ENCODE peak calls at places on chromosomes 2 and 18, in five cellular contexts. J is suprapubic skin, G is BE2C, R is uterus, Z is kidney epithelial cell. T is an unnamed sample. For H3K36me3, the result is how much of the 10 kb centered on the place peaks cover.

GRCh38 chr18:55485666-55486065 is 102.3 kb downstream of the TCF4 start:
- DNase-seq in J (no peak), G (no peak), R (no peak), Z (no peak), T (no peak)

GRCh38 chr2:239926587-239927234 is 98.4 kb downstream of the NDUFA10 start:
- DNase-seq in J (peak), G (peak), R (no peak), Z (no peak), T (no peak)

GRCh38 chr18:44682181-44682870 is 1.6 kb downstream of the SETBP1 start:
- DNase-seq in J (no peak), G (no peak), R (peak), Z (no peak), T (peak)

GRCh38 chr18:44887227-44887631 is 206.5 kb downstream of the SETBP1 start:
- DNase-seq in J (no peak), G (no peak), R (no peak), Z (peak), T (no peak)

GRCh38 chr18:45518770-45519169 is 96.5 kb upstream of the SLC14A2 start:
- DNase-seq in J (no peak), G (no peak), R (no peak), Z (no peak), T (no peak)

GRCh38 chr2:37566517-37566961 is 104.9 kb downstream of the CDC42EP3 start:
- DNase-seq in J (no peak), G (peak), R (no peak), Z (no peak), T (no peak)

GRCh38 chr2:65334714-65335113 is 97.7 kb downstream of the SPRED2 start:
- DNase-seq in J (no peak), G (no peak), R (no peak), Z (no peak), T (no peak)

GRCh38 chr18:80067321-80067720 is 33.1 kb downstream of the RBFA start:
- DNase-seq in J (no peak), G (no peak), R (no peak), Z (no peak), T (no peak)

GRCh38 chr2:61811821-61812220 is 42.0 kb downstream of the FAM161A start:
- DNase-seq in J (no peak), G (no peak), R (no peak), Z (no peak), T (no peak)

GRCh38 chr18:45110577-45111506 is 430.2 kb downstream of the SETBP1 start:
- DNase-seq in J (peak), G (no peak), R (peak), Z (no peak), T (peak)

GRCh38 chr2:67389286-67389685 is 7.8 kb upstream of the ETAA1 start:
- DNase-seq in J (no peak), G (no peak), R (no peak), Z (no peak), T (no peak)
- H3K4me3 ChIP-seq in J (no peak), G (no peak), R (no peak), Z (no peak), T (no peak)

DNA sequence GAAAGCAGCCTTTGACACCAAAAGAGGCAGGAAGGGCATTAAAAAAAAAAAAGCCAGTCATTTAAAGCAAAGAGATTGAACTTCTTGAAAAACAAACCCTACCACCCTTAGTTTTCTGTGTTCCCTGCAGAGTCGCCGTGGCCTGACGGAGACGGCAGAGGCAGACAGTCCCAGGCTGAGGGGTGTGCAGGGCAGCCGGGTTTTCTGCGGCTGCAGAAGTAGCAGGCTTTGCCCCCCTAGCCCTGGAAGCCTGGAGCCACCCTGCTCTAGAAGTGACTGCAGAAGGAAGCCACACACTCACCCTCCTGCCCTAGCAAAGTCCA is 2.8 kb downstream of the INPP5D start:
- DNase-seq in J (peak), G (no peak), R (no peak), Z (no peak), T (no peak)
- H3K36me3 ChIP-seq in J (under half), G (under half), R (under half), Z (under half), T (under half)

DNA sequence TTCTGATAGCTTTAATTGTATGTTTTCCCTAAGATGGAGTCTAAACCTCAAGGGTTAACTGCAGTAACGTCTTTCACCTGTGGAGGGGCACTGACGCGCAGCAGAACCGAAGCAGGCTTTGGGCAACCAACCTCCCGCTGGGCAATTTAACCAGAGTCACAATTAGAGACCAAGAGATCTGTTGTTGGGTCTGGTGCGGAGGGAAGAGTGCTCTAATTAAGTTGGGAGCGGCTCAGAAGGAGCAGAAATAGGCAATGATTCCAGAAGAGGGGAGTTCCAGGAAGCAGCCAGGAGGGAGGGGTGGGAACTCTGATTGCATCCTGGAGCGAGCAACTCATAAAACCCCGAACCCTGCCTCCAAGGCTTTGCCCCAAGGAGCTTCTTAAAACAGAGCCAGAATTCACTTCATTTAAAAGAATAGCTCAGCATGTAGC is 245.8 kb downstream of the PAX3 start:
- DNase-seq in J (no peak), G (peak), R (no peak), Z (no peak), T (no peak)
- TF ChIP-seq CTCF in J (peak), G (peak), R (no peak), Z (peak), T (no peak)

DNA sequence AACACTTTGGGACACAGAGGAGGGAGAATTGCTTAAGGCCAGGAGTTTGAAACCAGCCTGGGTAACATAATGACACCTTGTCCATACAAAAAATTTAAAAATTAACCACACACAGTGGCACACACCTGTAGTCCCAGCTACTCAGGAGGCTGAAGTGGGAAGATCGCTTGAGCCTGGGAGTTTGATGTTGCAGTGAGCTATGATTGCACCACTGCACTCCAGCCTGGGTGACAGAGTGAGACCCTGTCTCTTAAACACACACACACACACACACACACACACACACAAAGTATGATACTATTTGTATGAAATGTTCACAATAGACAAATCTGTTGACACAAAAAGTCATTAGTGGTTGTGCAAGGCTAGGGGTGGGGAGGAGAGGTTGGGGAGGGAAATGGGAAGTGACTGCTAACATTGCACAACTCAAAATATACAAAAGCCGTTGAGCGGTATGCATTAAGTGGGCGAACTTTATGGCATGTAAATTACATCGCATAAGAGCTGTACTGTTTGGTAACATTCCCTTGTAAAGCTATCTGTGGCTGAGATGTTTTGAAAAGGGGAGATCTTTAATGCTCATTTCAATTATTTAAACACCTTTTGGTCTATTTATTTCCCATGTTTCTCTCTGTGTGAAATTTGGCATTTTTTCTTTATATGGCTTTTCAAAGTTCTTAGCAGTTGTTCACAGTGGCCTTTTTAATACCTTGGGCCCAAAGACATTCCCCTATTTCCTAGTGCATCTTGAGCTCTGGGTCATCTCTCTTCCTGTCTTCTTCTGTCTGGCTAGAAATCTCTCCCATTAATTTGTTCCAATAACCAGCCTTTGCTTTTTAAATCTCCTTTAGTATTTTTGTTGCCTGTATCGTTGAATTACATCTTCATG is 58.9 kb upstream of the ZNF516 start:
- DNase-seq in J (no peak), G (no peak), R (no peak), Z (no peak), T (peak)
- H3K4me3 ChIP-seq in J (no peak), G (no peak), R (no peak), Z (no peak), T (no peak)

GRCh38 chr18:2590303-2590702 is 18.9 kb downstream of the NDC80 start:
- DNase-seq in J (no peak), G (no peak), R (no peak), Z (no peak), T (no peak)
- H3K36me3 ChIP-seq in J (under half), G (under half), R (under half), Z (under half), T (under half)

DNA sequence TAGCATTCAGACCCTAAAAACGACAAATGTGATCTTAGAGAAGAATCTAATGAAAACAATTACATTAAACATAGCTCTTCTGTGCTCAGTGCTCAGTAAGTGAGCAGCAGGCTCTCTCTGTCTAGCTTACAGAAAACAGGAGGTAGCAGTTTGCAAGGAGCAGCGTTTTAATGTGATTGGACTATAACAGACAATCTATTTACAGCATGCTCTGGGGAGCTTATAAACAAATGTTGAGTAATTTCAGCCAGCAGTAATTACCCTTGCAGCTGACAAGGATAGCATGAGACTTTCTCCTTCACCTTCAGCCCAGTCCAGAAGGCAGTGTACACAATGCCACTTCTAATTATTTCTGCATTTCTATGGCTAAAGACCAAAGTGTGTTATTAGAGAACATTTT is 270.4 kb downstream of the FIGN start:
- DNase-seq in J (no peak), G (no peak), R (no peak), Z (no peak), T (no peak)
- TF ChIP-seq CTCF in J (no peak), G (no peak), R (no peak), Z (no peak), T (no peak)

DNA sequence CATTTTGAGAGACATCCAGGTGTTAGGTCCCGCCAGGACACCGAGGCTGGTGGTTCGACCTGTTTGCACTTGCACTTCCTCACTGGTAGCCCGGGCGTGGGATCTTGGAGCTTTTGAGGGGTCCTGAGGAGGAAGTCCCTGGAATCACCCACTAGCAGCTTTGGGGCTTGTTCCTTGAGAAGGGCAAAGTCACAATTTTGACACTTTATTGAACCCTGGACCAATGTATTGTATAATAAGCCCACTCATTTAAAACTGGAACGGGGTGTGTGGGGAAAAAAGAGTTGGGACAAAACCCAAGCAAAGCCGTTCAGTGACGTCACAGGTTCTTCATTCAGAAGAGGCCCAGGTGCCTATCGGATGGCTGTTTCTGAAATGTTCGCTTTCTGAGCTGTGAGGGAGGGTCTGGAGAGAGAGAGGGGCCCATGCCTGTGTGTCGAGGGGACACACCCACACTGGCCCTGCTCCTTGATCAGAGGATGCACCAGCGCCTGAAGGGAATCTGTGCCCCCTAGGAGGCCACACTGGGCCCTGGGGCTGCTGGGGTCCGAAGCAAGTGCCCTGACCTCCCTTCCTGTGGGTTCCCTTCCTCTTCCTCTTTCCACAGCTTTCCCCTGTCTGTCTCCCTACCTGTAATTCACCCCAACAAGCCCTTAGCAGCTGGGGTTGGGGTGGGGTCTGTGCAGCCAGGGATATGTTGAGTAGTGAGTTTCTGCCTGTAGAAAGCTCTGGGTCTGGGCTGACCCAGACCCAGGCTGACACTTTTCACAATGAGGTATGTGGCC is 2.6 kb downstream of the LPIN1 start:
- DNase-seq in J (no peak), G (no peak), R (no peak), Z (no peak), T (no peak)
- H3K4me3 ChIP-seq in J (peak), G (peak), R (no peak), Z (no peak), T (no peak)

GRCh38 chr2:55235724-55236538 is 3.4 kb downstream of the RPS27A start:
- DNase-seq in J (no peak), G (no peak), R (no peak), Z (no peak), T (no peak)

GRCh38 chr2:55242617-55243016 is 10.1 kb downstream of the RPS27A start:
- DNase-seq in J (no peak), G (no peak), R (no peak), Z (no peak), T (no peak)

GRCh38 chr2:55236992-55237543 is 4.6 kb downstream of the RPS27A start:
- DNase-seq in J (no peak), G (no peak), R (no peak), Z (no peak), T (no peak)

GRCh38 chr2:55245411-55245810 is 12.9 kb downstream of the RPS27A start:
- DNase-seq in J (no peak), G (no peak), R (no peak), Z (no peak), T (no peak)

DNA sequence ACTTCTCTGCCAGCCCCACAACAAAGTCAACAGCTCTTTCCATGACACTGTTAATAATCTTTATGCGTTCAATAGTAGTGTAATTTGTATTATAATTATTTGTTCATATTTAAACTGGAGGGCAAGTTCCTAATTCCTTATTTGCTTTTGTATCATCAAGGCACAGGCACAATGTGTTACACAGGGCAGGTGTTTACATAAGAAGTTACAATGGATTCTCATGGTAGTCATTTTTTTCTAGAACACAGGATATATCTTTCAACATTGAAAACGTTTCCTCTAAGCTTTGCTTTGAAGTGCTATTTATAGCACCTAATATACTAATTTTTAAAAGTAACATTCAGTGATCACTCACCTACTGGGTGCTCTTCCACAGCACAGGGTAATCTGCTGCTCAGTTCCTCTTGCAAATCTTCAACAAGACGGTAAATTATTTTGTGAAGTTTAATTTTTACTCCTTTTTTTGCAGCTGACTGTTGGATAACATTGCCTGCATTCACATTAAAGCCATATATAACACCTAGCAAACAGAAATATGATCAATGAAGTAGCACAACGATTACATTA is 7.3 kb downstream of the RPS27A start:
- DNase-seq in J (no peak), G (no peak), R (no peak), Z (no peak), T (no peak)
- H3K36me3 ChIP-seq in J (half or more), G (under half), R (under half), Z (under half), T (under half)

DNA sequence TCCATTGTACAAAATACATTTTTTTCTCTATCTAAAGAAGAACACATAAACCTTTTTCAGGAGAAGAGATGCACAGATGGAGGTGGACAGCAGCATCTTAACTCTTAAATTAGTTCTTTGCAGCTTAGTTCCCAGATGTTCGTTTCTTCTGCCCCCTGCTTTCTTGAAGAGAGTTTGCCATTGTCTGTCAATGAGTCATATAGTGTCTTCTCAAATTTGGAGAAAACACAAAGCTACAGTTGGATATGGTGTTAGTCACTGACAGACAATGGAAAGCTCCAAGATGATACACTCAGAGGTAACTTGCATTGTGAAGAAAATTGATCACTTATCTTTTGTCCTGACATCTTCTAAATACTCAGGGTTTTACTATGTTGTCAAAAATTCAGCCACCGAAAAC is 48.8 kb upstream of the TMEFF2 start:
- DNase-seq in J (no peak), G (no peak), R (no peak), Z (no peak), T (no peak)
- TF ChIP-seq CTCF in J (no peak), G (no peak), R (no peak), Z (no peak), T (no peak)

GRCh38 chr2:75513616-75514170 is 47.0 kb downstream of the EVA1A start:
- DNase-seq in J (no peak), G (no peak), R (no peak), Z (no peak), T (no peak)
- H3K4me3 ChIP-seq in J (no peak), G (no peak), R (no peak), Z (no peak), T (no peak)